ENCODE peak calls at places on chromosomes 2 and 18, in five cellular contexts. X is H9, C is neuronal stem cell, F is mesenchymal stem cell, P is H1. H is an unnamed sample.

GRCh38 chr2:35503311-35503710 is 852.3 kb upstream of the CRIM1 start:
- DNase-seq in X (no peak), F (no peak), P (no peak), C (no peak), H (no peak)

GRCh38 chr18:69763821-69764220 is 183.9 kb downstream of the CD226 start:
- DNase-seq in P (no peak), F (no peak), C (no peak), X (no peak), H (no peak)

GRCh38 chr18:58146099-58146498 is 102.1 kb downstream of the NEDD4L start:
- DNase-seq in C (no peak), X (no peak), P (no peak), F (no peak), H (no peak)

GRCh38 chr2:165666605-165667004 is 127.4 kb downstream of the GALNT3 start:
- DNase-seq in C (no peak), X (no peak), F (no peak), P (no peak), H (no peak)

GRCh38 chr2:233468047-233468745 is 98.4 kb downstream of the USP40 start:
- DNase-seq in C (no peak), P (no peak), X (no peak), F (no peak), H (no peak)

GRCh38 chr2:236977999-236978398 is 107.7 kb upstream of the COPS8 start:
- DNase-seq in F (no peak), X (no peak), P (no peak), C (no peak), H (no peak)

GRCh38 chr2:174106736-174107135 is 141.6 kb upstream of the SP3 start:
- DNase-seq in F (no peak), X (no peak), P (no peak), C (no peak), H (no peak)

GRCh38 chr18:74457043-74457742 is at the start of gene DIPK1C:
- DNase-seq in P (no peak), F (no peak), X (no peak), C (no peak), H (no peak)

GRCh38 chr2:166180951-166181812 is 53.4 kb upstream of the SCN1A start:
- DNase-seq in C (peak), X (peak), F (peak), P (peak), H (peak)

GRCh38 chr2:84958135-84959044 is 12.6 kb upstream of the KCMF1 start:
- DNase-seq in F (peak), X (peak), P (peak), C (peak), H (peak)

GRCh38 chr18:59516356-59517155 is 157.5 kb upstream of the LMAN1 start:
- DNase-seq in C (peak), F (peak), X (no peak), P (no peak), H (peak)

DNA sequence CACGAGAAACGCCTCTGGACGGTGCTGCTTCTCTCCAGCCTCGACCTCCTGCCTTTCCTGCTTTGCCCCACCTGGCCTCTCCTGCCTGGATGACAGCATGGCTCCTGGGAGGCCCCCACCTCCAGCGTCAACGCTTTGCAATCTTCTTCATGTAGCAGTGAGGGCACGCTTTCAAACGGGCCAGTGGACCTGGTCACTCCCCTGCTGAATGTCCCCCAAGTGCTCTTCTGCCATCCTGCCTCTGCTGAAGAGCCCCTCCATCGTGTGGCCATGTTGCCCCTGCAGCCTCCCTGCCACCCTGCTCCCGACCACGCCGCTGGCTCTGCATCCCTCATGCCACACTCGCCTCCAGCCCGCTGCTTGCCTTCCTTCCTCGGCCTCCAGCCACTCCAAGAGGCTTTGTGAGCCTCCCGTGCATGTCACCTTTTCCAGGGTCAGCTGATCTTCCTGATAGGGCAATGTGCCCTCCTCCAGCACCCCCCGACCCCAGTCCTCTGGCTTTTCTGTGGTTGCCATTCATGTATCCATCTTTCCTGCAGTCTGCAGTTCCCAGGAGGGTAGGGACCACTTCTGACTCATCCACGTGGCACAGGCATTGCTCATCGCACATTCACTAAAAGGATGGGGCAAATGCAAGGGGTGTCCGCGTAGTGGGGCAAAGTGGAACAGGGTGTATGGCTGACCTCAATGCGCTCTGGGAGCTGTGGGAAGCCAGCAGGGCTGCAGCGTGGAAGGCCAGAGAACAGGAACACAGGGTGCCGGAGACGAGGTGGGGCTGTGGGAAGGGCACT is 268.8 kb downstream of the TWIST2 start:
- DNase-seq in P (no peak), F (peak), C (no peak), X (no peak), H (peak)
- H2BK12ac ChIP-seq in P (no peak), F (no peak), C (no peak), X (no peak), H (no peak)

GRCh38 chr2:65566617-65567016 is 134.2 kb upstream of the SPRED2 start:
- DNase-seq in P (no peak), X (no peak), F (no peak), C (no peak), H (no peak)
- H3K4me2 ChIP-seq in P (no peak), X (no peak), F (no peak), C (no peak), H (no peak)

GRCh38 chr2:198137733-198138132 is 333.3 kb downstream of the PLCL1 start:
- DNase-seq in F (no peak), X (peak), C (no peak), P (no peak), H (no peak)

GRCh38 chr2:198129609-198130008 is 325.2 kb downstream of the PLCL1 start:
- DNase-seq in C (no peak), X (no peak), F (no peak), P (no peak), H (no peak)

GRCh38 chr2:198135481-198135934 is 331.1 kb downstream of the PLCL1 start:
- DNase-seq in X (no peak), P (no peak), C (no peak), F (no peak), H (no peak)

GRCh38 chr2:198136142-198136541 is 331.7 kb downstream of the PLCL1 start:
- DNase-seq in X (no peak), C (no peak), F (no peak), P (no peak), H (no peak)

DNA sequence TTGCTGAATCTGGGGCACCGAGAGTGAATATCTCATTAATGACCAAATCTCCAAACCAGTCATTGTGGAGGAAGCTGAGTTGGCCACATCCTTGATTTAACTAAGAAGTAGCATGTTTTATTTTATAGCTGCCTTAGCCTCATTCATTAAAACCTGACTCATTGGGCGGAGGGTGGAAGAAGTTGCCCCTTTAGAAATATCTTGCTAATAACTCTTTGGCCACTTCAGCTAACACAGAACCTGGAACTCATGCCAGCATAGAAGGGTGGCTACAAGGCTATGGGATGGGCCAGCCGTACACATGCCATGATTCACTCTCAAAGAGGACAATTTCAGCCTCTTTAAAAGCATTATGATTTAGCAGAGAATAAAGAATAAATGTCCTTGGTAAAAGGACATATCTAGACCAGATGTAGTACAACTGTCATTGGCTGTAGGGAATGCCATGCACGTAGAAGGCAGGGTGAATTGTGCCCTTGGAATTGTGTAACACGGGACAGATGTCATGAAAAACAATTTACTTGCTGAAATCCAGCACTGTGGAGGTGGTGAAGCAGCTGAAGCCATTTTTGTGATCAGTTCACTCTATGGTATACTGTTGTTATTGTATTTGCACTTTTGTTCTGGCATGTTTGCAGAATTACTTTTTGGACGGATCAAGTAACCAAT is 330.0 kb downstream of the PLCL1 start:
- DNase-seq in C (no peak), P (no peak), X (no peak), F (no peak), H (no peak)
- H2BK120ac ChIP-seq in C (no peak), P (no peak), X (no peak), F (no peak), H (no peak)

DNA sequence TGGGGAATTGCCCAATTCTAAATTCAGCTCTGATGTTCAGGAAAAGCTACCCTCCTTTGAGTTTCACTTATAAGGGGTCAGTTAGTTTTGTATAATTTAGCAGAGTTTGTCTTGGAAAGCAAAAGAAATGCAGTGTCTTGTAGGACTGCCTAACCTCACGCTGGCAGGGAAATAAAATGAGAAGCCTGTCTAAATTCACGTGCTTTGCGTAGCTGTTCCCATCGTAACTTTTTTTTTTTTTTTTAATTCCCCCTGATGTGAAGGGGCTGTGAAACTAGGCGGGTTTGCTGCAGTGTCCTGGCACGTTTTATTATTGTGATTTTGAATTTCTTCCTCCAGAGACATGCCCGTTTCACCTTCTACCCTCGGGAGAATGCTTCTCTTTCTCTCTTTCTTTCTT is 2.1 kb downstream of the MEIS1 start:
- DNase-seq in P (no peak), C (no peak), X (no peak), F (peak), H (no peak)
- H2BK12ac ChIP-seq in P (no peak), C (no peak), X (no peak), F (no peak), H (no peak)

DNA sequence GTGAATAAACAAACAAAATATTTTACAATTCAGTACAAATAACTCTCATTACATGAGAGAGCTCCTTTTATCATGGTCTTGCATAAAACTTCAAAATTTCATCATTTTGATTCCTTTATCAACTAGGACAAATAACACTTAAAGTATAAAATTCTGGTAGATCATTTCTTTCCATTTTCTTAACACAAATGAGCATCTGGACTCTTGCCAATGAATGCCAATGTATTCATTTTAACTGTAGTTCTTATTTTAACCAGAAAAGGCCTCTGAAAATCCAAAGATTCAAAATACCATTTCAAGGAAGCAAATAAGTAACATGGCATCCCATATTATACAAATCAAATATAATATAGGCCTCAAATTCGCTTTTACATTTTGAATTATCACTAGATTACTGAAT is 13.8 kb upstream of the POU3F3 start:
- DNase-seq in F (no peak), P (no peak), C (no peak), X (no peak), H (no peak)
- H3K4me2 ChIP-seq in F (no peak), P (no peak), C (no peak), X (no peak), H (no peak)

DNA sequence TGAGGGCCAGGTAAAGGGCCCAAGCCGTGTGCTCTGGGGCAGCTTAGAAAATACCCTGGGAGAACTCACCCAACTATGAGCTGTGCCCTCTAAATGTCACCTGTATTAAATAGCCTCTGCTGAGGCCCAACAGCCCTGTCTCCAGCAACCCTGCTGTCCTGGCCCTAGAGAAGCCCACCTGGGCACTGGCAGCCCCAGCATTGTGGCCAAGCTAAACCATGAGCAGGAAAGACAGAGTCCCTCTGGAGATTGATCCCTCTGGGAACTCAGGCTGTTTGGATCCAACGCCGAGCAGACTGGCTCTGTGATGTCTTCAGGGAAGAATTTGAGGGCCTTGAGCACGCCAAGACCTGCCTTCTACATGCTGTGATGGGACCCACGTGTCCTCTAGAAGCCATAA is 126.5 kb downstream of the TTC32 start:
- DNase-seq in F (no peak), P (no peak), C (no peak), X (no peak), H (no peak)
- H2BK120ac ChIP-seq in F (no peak), P (no peak), C (no peak), X (no peak), H (peak)

DNA sequence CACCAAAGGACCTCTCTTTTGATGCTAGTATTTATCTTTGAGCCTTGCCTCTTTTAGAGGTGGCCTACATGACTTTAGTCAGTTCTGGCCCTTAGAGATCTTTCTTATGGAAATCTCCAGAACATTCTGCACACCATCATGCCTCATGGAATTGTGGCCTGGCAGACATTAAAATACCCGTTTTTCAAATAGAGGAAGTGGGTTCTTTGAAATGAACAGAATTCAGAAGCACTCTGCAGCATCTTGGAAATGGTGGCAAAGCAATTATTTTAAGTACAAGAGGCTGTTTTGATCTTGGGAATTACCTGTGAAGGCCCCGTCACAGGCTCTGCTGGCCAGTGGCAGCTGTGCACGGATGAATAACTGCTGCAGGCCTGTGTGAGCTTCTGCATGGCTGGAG is 40.7 kb upstream of the APCDD1 start:
- DNase-seq in F (no peak), X (no peak), P (no peak), C (no peak), H (no peak)
- H2BK12ac ChIP-seq in F (no peak), X (no peak), P (no peak), C (no peak), H (no peak)